ENCODE peak calls at places on chromosomes 13 and 19, in seven cellular contexts. One of them, this sample, is unnamed.

GRCh38 chr13:33999830-34000605 is 182.1 kb downstream of the RFC3 start:
- DNase-seq in thoracic aorta: no peak
- DNase-seq in GM10248: no peak
- DNase-seq in AG04450: no peak
- DNase-seq in Panc1: no peak
- DNase-seq in astrocyte: peak
- DNase-seq in adrenal gland: no peak
- DNase-seq in this sample: no peak

GRCh38 chr13:110560606-110561334 is 752 bp downstream of the RAB20 start:
- DNase-seq in astrocyte: no peak
- DNase-seq in Panc1: no peak
- DNase-seq in adrenal gland: peak
- DNase-seq in AG04450: no peak
- DNase-seq in thoracic aorta: no peak
- DNase-seq in GM10248: peak
- DNase-seq in this sample: peak

GRCh38 chr19:13121551-13122274 is 3.6 kb downstream of the NACC1 start:
- DNase-seq in GM10248: no peak
- DNase-seq in Panc1: no peak
- DNase-seq in thoracic aorta: no peak
- DNase-seq in adrenal gland: no peak
- DNase-seq in astrocyte: no peak
- DNase-seq in AG04450: no peak
- DNase-seq in this sample: no peak

GRCh38 chr13:33610471-33611015 is 207.4 kb upstream of the RFC3 start:
- DNase-seq in AG04450: no peak
- DNase-seq in GM10248: no peak
- DNase-seq in Panc1: no peak
- DNase-seq in thoracic aorta: no peak
- DNase-seq in adrenal gland: peak
- DNase-seq in astrocyte: peak
- DNase-seq in this sample: no peak

GRCh38 chr19:30307191-30307974 is 64.8 kb upstream of the ZNF536 start:
- DNase-seq in adrenal gland: no peak
- DNase-seq in astrocyte: no peak
- DNase-seq in Panc1: no peak
- DNase-seq in GM10248: no peak
- DNase-seq in AG04450: no peak
- DNase-seq in thoracic aorta: no peak
- DNase-seq in this sample: no peak

GRCh38 chr19:6551607-6552450 is 21.0 kb downstream of the TNFSF9 start:
- DNase-seq in GM10248: peak
- DNase-seq in Panc1: no peak
- DNase-seq in thoracic aorta: no peak
- DNase-seq in AG04450: no peak
- DNase-seq in adrenal gland: no peak
- DNase-seq in astrocyte: peak
- DNase-seq in this sample: peak

GRCh38 chr13:98544105-98544710 is 32.7 kb downstream of the STK24 start:
- DNase-seq in Panc1: no peak
- DNase-seq in GM10248: no peak
- DNase-seq in thoracic aorta: no peak
- DNase-seq in astrocyte: no peak
- DNase-seq in adrenal gland: no peak
- DNase-seq in AG04450: no peak
- DNase-seq in this sample: no peak

GRCh38 chr19:18517606-18518005 is 4.3 kb downstream of the ELL start:
- DNase-seq in adrenal gland: peak
- DNase-seq in astrocyte: no peak
- DNase-seq in AG04450: no peak
- DNase-seq in Panc1: no peak
- DNase-seq in GM10248: no peak
- DNase-seq in thoracic aorta: no peak
- DNase-seq in this sample: no peak

GRCh38 chr13:30856004-30856790 is 49.9 kb upstream of the MEDAG start:
- DNase-seq in GM10248: no peak
- DNase-seq in adrenal gland: no peak
- DNase-seq in astrocyte: no peak
- DNase-seq in AG04450: no peak
- DNase-seq in Panc1: no peak
- DNase-seq in thoracic aorta: no peak
- DNase-seq in this sample: no peak

GRCh38 chr13:107295391-107296157 is 727.6 kb upstream of the ARGLU1 start:
- DNase-seq in AG04450: no peak
- DNase-seq in adrenal gland: no peak
- DNase-seq in thoracic aorta: no peak
- DNase-seq in GM10248: no peak
- DNase-seq in Panc1: no peak
- DNase-seq in astrocyte: no peak
- DNase-seq in this sample: no peak

GRCh38 chr19:4967738-4968461 is 1.0 kb upstream of the KDM4B start:
- DNase-seq in astrocyte: no peak
- DNase-seq in Panc1: no peak
- DNase-seq in adrenal gland: no peak
- DNase-seq in AG04450: no peak
- DNase-seq in thoracic aorta: no peak
- DNase-seq in GM10248: no peak
- DNase-seq in this sample: no peak

GRCh38 chr19:2385053-2385721 is 25.1 kb downstream of the TMPRSS9 start:
- DNase-seq in GM10248: peak
- DNase-seq in AG04450: peak
- DNase-seq in thoracic aorta: no peak
- DNase-seq in Panc1: peak
- DNase-seq in adrenal gland: peak
- DNase-seq in astrocyte: peak
- DNase-seq in this sample: peak

GRCh38 chr13:44128522-44128921 is 245.1 kb upstream of the SERP2 start:
- DNase-seq in AG04450: no peak
- DNase-seq in GM10248: no peak
- DNase-seq in adrenal gland: peak
- DNase-seq in thoracic aorta: no peak
- DNase-seq in astrocyte: peak
- DNase-seq in Panc1: no peak
- DNase-seq in this sample: no peak

GRCh38 chr13:104586010-104586746 is 1520.0 kb upstream of the SLC10A2 start:
- DNase-seq in thoracic aorta: no peak
- DNase-seq in GM10248: no peak
- DNase-seq in astrocyte: peak
- DNase-seq in adrenal gland: no peak
- DNase-seq in Panc1: peak
- DNase-seq in AG04450: peak
- DNase-seq in this sample: no peak

GRCh38 chr19:3573162-3573857 is 566 bp downstream of the HMG20B start:
- DNase-seq in AG04450: no peak
- DNase-seq in adrenal gland: peak
- DNase-seq in thoracic aorta: no peak
- DNase-seq in Panc1: no peak
- DNase-seq in astrocyte: no peak
- DNase-seq in GM10248: no peak
- DNase-seq in this sample: peak

GRCh38 chr19:3573858-3574637 is 1.3 kb downstream of the HMG20B start:
- DNase-seq in adrenal gland: peak
- DNase-seq in thoracic aorta: peak
- DNase-seq in GM10248: peak
- DNase-seq in Panc1: peak
- DNase-seq in astrocyte: peak
- DNase-seq in AG04450: peak
- DNase-seq in this sample: peak

GRCh38 chr19:3576696-3577443 is 4.1 kb downstream of the HMG20B start:
- DNase-seq in astrocyte: peak
- DNase-seq in GM10248: no peak
- DNase-seq in AG04450: no peak
- DNase-seq in Panc1: no peak
- DNase-seq in thoracic aorta: no peak
- DNase-seq in adrenal gland: peak
- DNase-seq in this sample: peak

GRCh38 chr19:3575949-3576673 is 3.4 kb downstream of the HMG20B start:
- DNase-seq in astrocyte: no peak
- DNase-seq in adrenal gland: no peak
- DNase-seq in GM10248: no peak
- DNase-seq in AG04450: no peak
- DNase-seq in Panc1: no peak
- DNase-seq in thoracic aorta: no peak
- DNase-seq in this sample: no peak

DNA sequence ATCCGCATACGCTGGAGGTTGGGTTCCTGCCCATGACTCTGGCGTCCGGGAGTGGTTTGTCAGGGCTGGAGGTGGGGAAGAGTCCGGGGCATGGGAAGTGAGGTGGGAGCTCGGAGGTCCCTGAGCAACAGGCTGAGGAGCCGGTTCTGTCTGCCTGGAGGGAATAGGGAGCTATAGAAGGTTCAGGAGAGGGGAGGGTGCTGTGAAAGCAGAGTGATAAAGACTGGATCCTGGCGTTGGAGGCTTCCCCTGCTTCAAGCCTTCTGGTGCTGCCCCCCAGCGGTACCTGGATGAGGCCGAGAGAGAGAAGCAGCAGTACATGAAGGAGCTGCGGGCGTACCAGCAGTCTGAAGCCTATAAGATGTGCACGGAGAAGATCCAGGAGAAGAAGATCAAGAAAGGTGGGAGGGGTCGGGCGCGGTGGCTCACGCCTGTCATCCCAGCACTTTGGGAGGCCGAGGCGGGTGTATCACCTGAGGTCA is 2.6 kb downstream of the HMG20B start:
- DNase-seq in adrenal gland: no peak
- DNase-seq in AG04450: no peak
- DNase-seq in astrocyte: no peak
- DNase-seq in GM10248: no peak
- DNase-seq in thoracic aorta: no peak
- DNase-seq in Panc1: no peak
- DNase-seq in this sample: peak
- TF ChIP-seq CTCF in adrenal gland: no peak
- TF ChIP-seq CTCF in AG04450: peak
- TF ChIP-seq CTCF in astrocyte: peak
- TF ChIP-seq CTCF in GM10248: no peak
- TF ChIP-seq CTCF in thoracic aorta: no peak
- TF ChIP-seq CTCF in Panc1: peak
- TF ChIP-seq CTCF in this sample: no peak

DNA sequence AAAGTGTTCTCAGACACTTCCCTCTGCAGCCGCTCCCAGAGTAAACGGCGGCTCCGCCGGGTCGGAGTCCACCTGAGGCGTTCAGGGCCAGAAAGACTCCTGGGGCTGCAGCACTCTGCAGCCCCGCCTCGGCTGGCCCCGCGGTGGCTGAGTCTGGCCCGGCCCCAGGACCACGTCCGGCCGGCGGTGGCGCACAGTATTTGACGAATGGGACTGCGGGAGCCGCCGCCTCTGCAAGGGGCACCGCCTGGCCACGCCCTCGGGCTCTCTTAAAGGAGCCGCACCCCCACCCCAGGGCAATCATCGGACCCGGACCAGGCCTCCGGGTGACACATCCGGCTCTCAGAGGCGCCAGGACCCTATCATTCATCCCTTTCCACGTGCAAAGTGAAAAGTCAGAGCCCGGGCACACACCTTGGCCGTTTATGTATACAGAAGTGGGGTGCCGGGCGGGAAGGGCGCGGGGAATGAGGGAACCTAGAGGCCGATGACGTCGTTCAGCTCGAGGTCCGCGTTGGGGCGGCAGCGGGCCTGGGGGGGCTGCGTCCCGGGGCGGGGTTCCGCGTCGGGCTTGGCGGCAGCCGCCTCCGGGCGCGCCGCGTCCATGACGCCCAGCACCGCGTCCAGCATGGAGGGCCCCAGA is 1.2 kb upstream of the LENG9 start:
- DNase-seq in thoracic aorta: peak
- DNase-seq in adrenal gland: peak
- DNase-seq in Panc1: no peak
- DNase-seq in AG04450: no peak
- DNase-seq in astrocyte: peak
- DNase-seq in GM10248: peak
- DNase-seq in this sample: peak
- TF ChIP-seq CTCF in thoracic aorta: no peak
- TF ChIP-seq CTCF in adrenal gland: no peak
- TF ChIP-seq CTCF in Panc1: no peak
- TF ChIP-seq CTCF in AG04450: no peak
- TF ChIP-seq CTCF in astrocyte: no peak
- TF ChIP-seq CTCF in GM10248: peak
- TF ChIP-seq CTCF in this sample: no peak

GRCh38 chr13:84816567-84817133 is 934.4 kb upstream of the SLITRK1 start:
- DNase-seq in Panc1: no peak
- DNase-seq in GM10248: no peak
- DNase-seq in AG04450: no peak
- DNase-seq in adrenal gland: no peak
- DNase-seq in astrocyte: no peak
- DNase-seq in thoracic aorta: no peak
- DNase-seq in this sample: no peak

GRCh38 chr13:84812789-84813188 is 930.5 kb upstream of the SLITRK1 start:
- DNase-seq in adrenal gland: no peak
- DNase-seq in AG04450: no peak
- DNase-seq in astrocyte: no peak
- DNase-seq in Panc1: no peak
- DNase-seq in GM10248: no peak
- DNase-seq in thoracic aorta: no peak
- DNase-seq in this sample: no peak

GRCh38 chr13:84810781-84811180 is 928.5 kb upstream of the SLITRK1 start:
- DNase-seq in AG04450: no peak
- DNase-seq in GM10248: no peak
- DNase-seq in adrenal gland: no peak
- DNase-seq in Panc1: no peak
- DNase-seq in astrocyte: no peak
- DNase-seq in thoracic aorta: no peak
- DNase-seq in this sample: no peak

GRCh38 chr13:84812078-84812477 is 929.8 kb upstream of the SLITRK1 start:
- DNase-seq in adrenal gland: no peak
- DNase-seq in astrocyte: no peak
- DNase-seq in thoracic aorta: no peak
- DNase-seq in Panc1: no peak
- DNase-seq in AG04450: no peak
- DNase-seq in GM10248: no peak
- DNase-seq in this sample: no peak
- TF ChIP-seq CTCF in adrenal gland: no peak
- TF ChIP-seq CTCF in astrocyte: no peak
- TF ChIP-seq CTCF in thoracic aorta: no peak
- TF ChIP-seq CTCF in Panc1: no peak
- TF ChIP-seq CTCF in AG04450: no peak
- TF ChIP-seq CTCF in GM10248: no peak
- TF ChIP-seq CTCF in this sample: no peak

GRCh38 chr13:37429976-37430375 is 168.6 kb downstream of the POSTN start:
- DNase-seq in adrenal gland: no peak
- DNase-seq in GM10248: no peak
- DNase-seq in Panc1: no peak
- DNase-seq in AG04450: peak
- DNase-seq in astrocyte: peak
- DNase-seq in thoracic aorta: no peak
- DNase-seq in this sample: no peak

DNA sequence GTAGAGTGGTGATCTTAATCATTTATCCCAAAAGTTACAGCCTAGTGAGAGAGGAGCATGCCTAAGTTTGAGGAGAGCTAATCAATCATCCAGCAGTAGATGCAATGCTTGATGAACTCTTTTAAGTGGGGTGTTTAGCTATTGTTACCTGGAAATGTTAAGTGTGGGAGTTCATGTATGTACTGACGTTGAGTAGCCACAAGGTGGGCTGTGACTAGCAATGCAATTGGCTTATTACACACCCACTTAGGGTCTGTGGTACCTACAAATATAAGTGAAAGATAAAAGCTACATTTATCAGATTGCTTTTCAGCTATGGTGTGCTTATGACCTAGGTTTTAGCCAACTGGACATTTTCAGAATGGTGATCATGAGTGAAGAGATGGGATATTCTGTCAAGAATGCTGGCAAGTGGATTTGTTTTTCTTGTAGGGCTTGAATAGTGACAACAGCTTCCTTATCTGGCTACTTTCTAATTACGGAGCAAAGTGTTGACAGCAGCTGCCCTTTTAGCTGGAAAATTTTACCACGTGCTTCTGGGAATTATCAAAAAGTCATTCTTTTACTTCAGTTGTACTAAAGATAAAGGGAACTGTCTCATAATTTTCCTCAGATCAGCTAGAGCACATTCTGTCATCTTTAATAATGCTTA is 170.6 kb downstream of the POSTN start:
- DNase-seq in thoracic aorta: no peak
- DNase-seq in astrocyte: no peak
- DNase-seq in Panc1: no peak
- DNase-seq in AG04450: no peak
- DNase-seq in GM10248: no peak
- DNase-seq in adrenal gland: no peak
- DNase-seq in this sample: no peak
- TF ChIP-seq CTCF in thoracic aorta: no peak
- TF ChIP-seq CTCF in astrocyte: no peak
- TF ChIP-seq CTCF in Panc1: no peak
- TF ChIP-seq CTCF in AG04450: no peak
- TF ChIP-seq CTCF in GM10248: no peak
- TF ChIP-seq CTCF in adrenal gland: no peak
- TF ChIP-seq CTCF in this sample: peak

This sample was measured in glutamatergic neuron.